ENCODE peak calls at places on chromosomes 4 and X, in five cellular contexts. One of them, this sample, is unnamed.
A peak's percentile ranks its signal among the peaks of the same experiment; 100 is the strongest.

GRCh38 chr4:140151700-140152014 is 2.3 kb downstream of the MAML3 start:
- DNase-seq in cardiac muscle cell: peak; percentile 93
- DNase-seq in endothelial cell: no peak
- DNase-seq in fibroblast of mammary gland: peak; percentile 69
- DNase-seq in GM20000: no peak
- DNase-seq in this sample: peak; percentile 76

GRCh38 chr4:36322921-36323354 is 41.5 kb downstream of the DTHD1 start:
- DNase-seq in cardiac muscle cell: no peak
- DNase-seq in endothelial cell: no peak
- DNase-seq in fibroblast of mammary gland: no peak
- DNase-seq in GM20000: peak; percentile 20
- DNase-seq in this sample: no peak

GRCh38 chrX:1528186-1528883 is 8.7 kb downstream of the P2RY8 start:
- DNase-seq in cardiac muscle cell: no peak
- DNase-seq in endothelial cell: no peak
- DNase-seq in fibroblast of mammary gland: no peak
- DNase-seq in GM20000: no peak
- DNase-seq in this sample: no peak

GRCh38 chrX:8005678-8006347 is 78.6 kb upstream of the PNPLA4 start:
- DNase-seq in cardiac muscle cell: no peak
- DNase-seq in endothelial cell: no peak
- DNase-seq in fibroblast of mammary gland: no peak
- DNase-seq in GM20000: no peak
- DNase-seq in this sample: no peak

GRCh38 chr4:76781698-76782595 is 116.0 kb downstream of the SOWAHB start:
- DNase-seq in cardiac muscle cell: no peak
- DNase-seq in endothelial cell: no peak
- DNase-seq in fibroblast of mammary gland: peak; percentile 96
- DNase-seq in GM20000: peak; percentile 47
- DNase-seq in this sample: no peak

GRCh38 chr4:148515248-148515647 is 73.0 kb upstream of the NR3C2 start:
- DNase-seq in cardiac muscle cell: no peak
- DNase-seq in endothelial cell: no peak
- DNase-seq in fibroblast of mammary gland: peak; percentile 54
- DNase-seq in GM20000: no peak
- DNase-seq in this sample: no peak

GRCh38 chr4:34953145-34953799 is 1291.0 kb downstream of the ARAP2 start:
- DNase-seq in cardiac muscle cell: no peak
- DNase-seq in endothelial cell: no peak
- DNase-seq in fibroblast of mammary gland: no peak
- DNase-seq in GM20000: no peak
- DNase-seq in this sample: no peak

GRCh38 chrX:131626681-131627296 is 82.9 kb downstream of the OR13H1 start:
- DNase-seq in cardiac muscle cell: peak; percentile 17
- DNase-seq in endothelial cell: peak; percentile 2
- DNase-seq in fibroblast of mammary gland: peak; percentile 23
- DNase-seq in GM20000: no peak
- DNase-seq in this sample: no peak

GRCh38 chr4:1249731-1250526 is 999 bp upstream of the CTBP1 start:
- DNase-seq in cardiac muscle cell: no peak
- DNase-seq in endothelial cell: no peak
- DNase-seq in fibroblast of mammary gland: no peak
- DNase-seq in GM20000: peak; percentile 78
- DNase-seq in this sample: no peak

GRCh38 chr4:61202638-61203495 is 2.7 kb downstream of the ADGRL3 start:
- DNase-seq in cardiac muscle cell: peak; percentile 15
- DNase-seq in endothelial cell: peak; percentile 22
- DNase-seq in fibroblast of mammary gland: no peak
- DNase-seq in GM20000: peak; percentile 18
- DNase-seq in this sample: peak; percentile 42

GRCh38 chr4:176676901-176677300 is 115.8 kb downstream of the VEGFC start:
- DNase-seq in cardiac muscle cell: no peak
- DNase-seq in endothelial cell: no peak
- DNase-seq in fibroblast of mammary gland: no peak
- DNase-seq in GM20000: no peak
- DNase-seq in this sample: no peak

GRCh38 chr4:113300384-113301011 is 251.0 kb downstream of the ANK2 start:
- DNase-seq in cardiac muscle cell: peak; percentile 5
- DNase-seq in endothelial cell: no peak
- DNase-seq in fibroblast of mammary gland: peak; percentile 96
- DNase-seq in GM20000: no peak
- DNase-seq in this sample: no peak

GRCh38 chrX:75038925-75039324 is 113.7 kb upstream of the NEXMIF start:
- DNase-seq in cardiac muscle cell: peak; percentile 2
- DNase-seq in endothelial cell: no peak
- DNase-seq in fibroblast of mammary gland: peak; percentile 18
- DNase-seq in GM20000: peak; percentile 3
- DNase-seq in this sample: no peak
- TF ChIP-seq CTCF in cardiac muscle cell: peak; percentile 11
- TF ChIP-seq CTCF in endothelial cell: no peak
- TF ChIP-seq CTCF in fibroblast of mammary gland: peak; percentile 26
- TF ChIP-seq CTCF in GM20000: no peak
- TF ChIP-seq CTCF in this sample: no peak

GRCh38 chrX:21376636-21377035 is 2.4 kb downstream of the CNKSR2 start:
- DNase-seq in cardiac muscle cell: no peak
- DNase-seq in endothelial cell: no peak
- DNase-seq in fibroblast of mammary gland: no peak
- DNase-seq in GM20000: no peak
- DNase-seq in this sample: no peak

GRCh38 chrX:21374994-21375794 is 976 bp downstream of the CNKSR2 start:
- DNase-seq in cardiac muscle cell: peak; percentile 2
- DNase-seq in endothelial cell: peak; percentile 3
- DNase-seq in fibroblast of mammary gland: no peak
- DNase-seq in GM20000: peak; percentile 9
- DNase-seq in this sample: peak; percentile 40

GRCh38 chrX:21373637-21374162 is 518 bp upstream of the CNKSR2 start:
- DNase-seq in cardiac muscle cell: no peak
- DNase-seq in endothelial cell: peak; percentile 3
- DNase-seq in fibroblast of mammary gland: no peak
- DNase-seq in GM20000: no peak
- DNase-seq in this sample: no peak

GRCh38 chrX:21374163-21374993 is at the start of gene CNKSR2:
- DNase-seq in cardiac muscle cell: peak; percentile 78
- DNase-seq in endothelial cell: peak; percentile 61
- DNase-seq in fibroblast of mammary gland: peak; percentile 6
- DNase-seq in GM20000: peak; percentile 76
- DNase-seq in this sample: peak; percentile 91

DNA sequence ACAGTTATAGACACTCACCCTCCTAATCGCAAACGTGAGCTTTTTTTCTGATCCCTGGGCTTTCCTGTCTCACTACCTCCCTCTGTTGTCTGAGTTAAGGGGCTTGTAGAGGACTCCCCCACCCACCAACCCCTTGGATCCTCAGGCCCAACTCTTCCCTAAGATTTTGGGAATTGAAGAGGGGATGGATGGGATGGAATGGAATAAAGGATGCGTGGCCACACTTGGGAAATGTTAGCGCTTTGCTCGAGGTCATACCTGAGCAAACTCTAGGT is 1.5 kb downstream of the CNKSR2 start:
- DNase-seq in cardiac muscle cell: peak; percentile 8
- DNase-seq in endothelial cell: peak; percentile 1
- DNase-seq in fibroblast of mammary gland: no peak
- DNase-seq in GM20000: peak; percentile 4
- DNase-seq in this sample: peak; percentile 15
- TF ChIP-seq CTCF in cardiac muscle cell: no peak
- TF ChIP-seq CTCF in endothelial cell: no peak
- TF ChIP-seq CTCF in fibroblast of mammary gland: no peak
- TF ChIP-seq CTCF in GM20000: no peak
- TF ChIP-seq CTCF in this sample: no peak

DNA sequence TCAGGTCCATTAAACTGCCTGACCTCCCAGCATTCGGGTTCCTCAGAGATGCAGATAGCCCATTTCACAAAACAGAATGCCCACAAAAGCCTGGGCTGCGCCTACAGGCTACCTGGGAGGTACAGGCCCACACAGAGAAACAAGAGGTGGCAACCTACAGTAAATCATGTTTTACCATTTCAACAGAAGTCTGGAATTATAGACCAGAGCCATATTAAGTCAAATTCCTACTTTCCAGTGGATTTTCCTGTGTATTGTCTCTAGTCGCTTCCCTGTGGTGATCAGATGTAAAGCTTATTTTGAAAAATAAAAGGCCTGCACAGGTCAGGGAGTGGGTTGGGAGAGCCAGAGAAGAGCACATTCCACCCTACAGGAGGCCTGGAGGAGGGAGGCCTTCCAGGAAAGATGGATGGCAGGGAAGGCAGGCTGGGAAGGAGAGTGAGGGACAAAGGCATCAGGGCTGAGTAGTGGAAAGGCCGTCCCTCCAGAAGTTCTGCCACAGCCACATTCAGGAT is 19.1 kb upstream of the USO1 start:
- DNase-seq in cardiac muscle cell: no peak
- DNase-seq in endothelial cell: no peak
- DNase-seq in fibroblast of mammary gland: no peak
- DNase-seq in GM20000: no peak
- DNase-seq in this sample: no peak
- TF ChIP-seq CTCF in cardiac muscle cell: no peak
- TF ChIP-seq CTCF in endothelial cell: no peak
- TF ChIP-seq CTCF in fibroblast of mammary gland: no peak
- TF ChIP-seq CTCF in GM20000: no peak
- TF ChIP-seq CTCF in this sample: no peak

DNA sequence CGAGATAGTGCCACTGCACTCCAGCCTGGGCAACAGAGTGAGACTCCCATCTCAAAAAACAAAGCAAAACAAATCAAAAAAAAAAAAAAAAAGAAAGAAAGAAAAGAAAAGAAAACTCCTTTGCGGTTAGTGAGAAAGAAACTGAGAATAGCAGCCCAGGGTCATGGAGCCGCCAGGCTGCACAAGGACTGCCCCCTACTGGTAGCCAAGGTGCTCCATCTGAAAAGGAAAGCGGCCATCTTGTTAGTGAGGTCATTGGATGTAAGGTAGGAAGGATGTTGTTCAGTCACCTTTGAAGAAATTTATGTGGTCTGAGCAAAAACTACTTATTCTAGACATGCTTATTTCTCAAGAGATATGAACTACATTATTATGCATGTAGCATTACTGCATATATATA is 660.6 kb upstream of the TENM3 start:
- DNase-seq in cardiac muscle cell: no peak
- DNase-seq in endothelial cell: no peak
- DNase-seq in fibroblast of mammary gland: no peak
- DNase-seq in GM20000: no peak
- DNase-seq in this sample: no peak
- TF ChIP-seq CTCF in cardiac muscle cell: no peak
- TF ChIP-seq CTCF in endothelial cell: peak; percentile 28
- TF ChIP-seq CTCF in fibroblast of mammary gland: peak; percentile 20
- TF ChIP-seq CTCF in GM20000: no peak
- TF ChIP-seq CTCF in this sample: no peak

GRCh38 chr4:125315571-125316390 is 1.0 kb downstream of the FAT4 start:
- DNase-seq in cardiac muscle cell: peak; percentile 88
- DNase-seq in endothelial cell: peak; percentile 65
- DNase-seq in fibroblast of mammary gland: peak; percentile 48
- DNase-seq in GM20000: peak; percentile 21
- DNase-seq in this sample: peak; percentile 71

GRCh38 chr4:125316781-125317525 is 2.2 kb downstream of the FAT4 start:
- DNase-seq in cardiac muscle cell: peak; percentile 41
- DNase-seq in endothelial cell: peak; percentile 26
- DNase-seq in fibroblast of mammary gland: peak; percentile 44
- DNase-seq in GM20000: no peak
- DNase-seq in this sample: peak; percentile 49

GRCh38 chr4:125319311-125319710 is 4.6 kb downstream of the FAT4 start:
- DNase-seq in cardiac muscle cell: no peak
- DNase-seq in endothelial cell: no peak
- DNase-seq in fibroblast of mammary gland: no peak
- DNase-seq in GM20000: no peak
- DNase-seq in this sample: no peak

GRCh38 chr4:125316391-125316780 is 1.6 kb downstream of the FAT4 start:
- DNase-seq in cardiac muscle cell: peak; percentile 34
- DNase-seq in endothelial cell: peak; percentile 25
- DNase-seq in fibroblast of mammary gland: no peak
- DNase-seq in GM20000: peak; percentile 12
- DNase-seq in this sample: peak; percentile 32

GRCh38 chr4:125317526-125317880 is 2.7 kb downstream of the FAT4 start:
- DNase-seq in cardiac muscle cell: peak; percentile 49
- DNase-seq in endothelial cell: peak; percentile 47
- DNase-seq in fibroblast of mammary gland: peak; percentile 68
- DNase-seq in GM20000: no peak
- DNase-seq in this sample: peak; percentile 64
- TF ChIP-seq CTCF in cardiac muscle cell: peak; percentile 73
- TF ChIP-seq CTCF in endothelial cell: no peak
- TF ChIP-seq CTCF in fibroblast of mammary gland: peak; percentile 60
- TF ChIP-seq CTCF in GM20000: no peak
- TF ChIP-seq CTCF in this sample: peak; percentile 59

This sample was measured in nephron progenitor cell.